ENCODE peak calls at places on chromosomes 4 and X, in ten cellular contexts. W is activated gamma-delta T cell treated with Interleukin-2 at 50 U/mL for 16 hours, V is AG08396, N is iPS-NIHi11, G is A549, O is A172, U is Right ventricle myocardium inferior, H is IMR-90, Q is NB4, S is NCI-H187. M is an unnamed sample.
A peak's percentile ranks its signal among the peaks of the same experiment; 100 is the strongest.

GRCh38 chr4:140904904-140905303 is 148.7 kb upstream of the TBC1D9 start:
- DNase-seq in U (no peak), G (no peak), S (no peak), Q (no peak), O (no peak), N (no peak), H (no peak), W (no peak), V (no peak), M (no peak)

GRCh38 chr4:46949822-46950221 is 40.8 kb upstream of the COX7B2 start:
- DNase-seq in G (no peak), H (no peak), W (no peak), S (no peak), N (no peak), V (no peak), U (no peak), Q (no peak), O (no peak), M (no peak)

GRCh38 chrX:137151403-137151802 is 117.6 kb upstream of the GPR101 start:
- DNase-seq in S (no peak), G (no peak), H (no peak), V (no peak), O (no peak), U (no peak), W (no peak), N (peak; percentile 10), Q (no peak), M (no peak)

GRCh38 chr4:27789768-27790167 is 929.1 kb downstream of the STIM2 start:
- DNase-seq in N (no peak), O (peak; percentile 39), V (no peak), W (no peak), Q (no peak), U (no peak), G (no peak), H (peak; percentile 5), S (no peak), M (no peak)

GRCh38 chr4:166222271-166222670 is 349.2 kb downstream of the TLL1 start:
- DNase-seq in H (no peak), Q (no peak), O (no peak), W (no peak), V (no peak), S (no peak), G (no peak), U (no peak), N (no peak), M (no peak)

GRCh38 chr4:115675721-115676120 is 562.3 kb upstream of the NDST4 start:
- DNase-seq in V (no peak), U (no peak), Q (no peak), W (no peak), O (peak; percentile 45), S (no peak), N (no peak), H (no peak), G (no peak), M (no peak)

GRCh38 chrX:66638591-66639500 is at the start of gene EDA2R:
- DNase-seq in O (peak; percentile 87), Q (no peak), W (no peak), N (peak; percentile 67), U (no peak), V (peak; percentile 58), S (no peak), H (peak; percentile 87), G (peak; percentile 88), M (peak; percentile 48)

GRCh38 chr4:183388777-183389176 is 55.7 kb upstream of the CDKN2AIP start:
- DNase-seq in Q (no peak), S (no peak), W (no peak), U (no peak), O (no peak), N (no peak), H (no peak), G (no peak), V (no peak), M (no peak)

M was measured in NAMALWA.